ENCODE peak calls at places on chromosomes 3 and 15, in five cellular contexts. X is NCI-H69, E is GM12864, C is mesendoderm, T is uterus. U is an unnamed sample.

GRCh38 chr3:167930453-167930852 is 165.3 kb downstream of the GOLIM4 start:
- DNase-seq in C (no peak), T (no peak), X (peak), E (no peak), U (no peak)

GRCh38 chr3:64889991-64890390 is 202.2 kb upstream of the ADAMTS9 start:
- DNase-seq in C (no peak), T (peak), X (no peak), E (no peak), U (no peak)

GRCh38 chr3:10845240-10845761 is 29.3 kb downstream of the SLC6A11 start:
- DNase-seq in X (no peak), E (no peak), T (no peak), C (no peak), U (no peak)

GRCh38 chr3:115418583-115418982 is 204.7 kb upstream of the GAP43 start:
- DNase-seq in T (no peak), E (no peak), C (peak), X (peak), U (no peak)

GRCh38 chr3:125715651-125716050 is 120.4 kb upstream of the OSBPL11 start:
- DNase-seq in X (no peak), C (no peak), E (no peak), T (no peak), U (no peak)

GRCh38 chr15:38367476-38367875 is 86.5 kb upstream of the FAM98B start:
- DNase-seq in C (peak), T (no peak), X (no peak), E (no peak), U (no peak)

GRCh38 chr3:161043343-161044035 is 61.7 kb downstream of the B3GALNT1 start:
- DNase-seq in T (no peak), X (no peak), C (no peak), E (no peak), U (no peak)

GRCh38 chr15:86076468-86076867 is 3.2 kb upstream of the AGBL1 start:
- DNase-seq in C (peak), E (no peak), X (no peak), T (no peak), U (no peak)

GRCh38 chr3:122074621-122075265 is 19.6 kb downstream of the CD86 start:
- DNase-seq in C (no peak), X (no peak), T (no peak), E (peak), U (peak)

GRCh38 chr3:46892285-46893145 is 15.0 kb downstream of the PTH1R start:
- DNase-seq in C (peak), E (no peak), T (peak), X (peak), U (no peak)

GRCh38 chr3:159499031-159499793 is 489.4 kb upstream of the IL12A start:
- DNase-seq in T (no peak), C (peak), E (no peak), X (no peak), U (no peak)

GRCh38 chr3:111653766-111654165 is 58.6 kb upstream of the ZBED2 start:
- DNase-seq in X (no peak), C (no peak), T (no peak), E (no peak), U (no peak)

GRCh38 chr3:46076606-46077005 is 49.3 kb upstream of the XCR1 start:
- DNase-seq in E (no peak), T (no peak), X (no peak), C (no peak), U (no peak)

GRCh38 chr3:63656791-63657190 is 4.3 kb downstream of the SNTN start:
- DNase-seq in X (no peak), E (no peak), C (no peak), T (no peak), U (no peak)

GRCh38 chr3:17491601-17492000 is 250.8 kb downstream of the TBC1D5 start:
- DNase-seq in C (no peak), T (no peak), E (no peak), X (no peak), U (no peak)

U was measured in GM06990.